ENCODE peak calls at places on chromosome 16, in six cellular contexts. I is keratinocyte, F is esophagus squamous epithelium, D is left ventricle myocardium inferior, H is K562, G is body of pancreas. U is an unnamed sample.

GRCh38 chr16:58280846-58281301 is 14.0 kb downstream of the PRSS54 start:
- DNase-seq in D (no peak), I (no peak), G (no peak), H (no peak), F (no peak), U (no peak)

GRCh38 chr16:80417706-80418105 is 123.1 kb upstream of the DYNLRB2 start:
- DNase-seq in G (no peak), F (no peak), H (no peak), I (no peak), D (no peak), U (no peak)

GRCh38 chr16:11400076-11400475 is 54.8 kb downstream of the RMI2 start:
- DNase-seq in F (no peak), G (no peak), D (no peak), I (no peak), H (no peak), U (peak; percentile 32)

GRCh38 chr16:3266873-3267537 is 10.6 kb upstream of the MEFV start:
- DNase-seq in D (no peak), G (peak; percentile 21), I (no peak), H (no peak), F (no peak), U (no peak)

GRCh38 chr16:24800586-24800985 is 45.2 kb upstream of the SLC5A11 start:
- DNase-seq in D (no peak), I (peak; percentile 15), F (no peak), G (no peak), H (no peak), U (no peak)

GRCh38 chr16:81873843-81874752 is 95.0 kb downstream of the PLCG2 start:
- DNase-seq in I (no peak), G (peak; percentile 63), H (peak; percentile 69), F (no peak), D (peak; percentile 30), U (peak; percentile 73)

GRCh38 chr16:60818471-60818870 is 1217.8 kb downstream of the CDH8 start:
- DNase-seq in H (no peak), I (no peak), D (no peak), G (no peak), F (no peak), U (no peak)

GRCh38 chr16:13436641-13437423 is 483.1 kb upstream of the ERCC4 start:
- DNase-seq in H (no peak), D (no peak), I (no peak), F (no peak), G (no peak), U (no peak)

GRCh38 chr16:68446941-68447675 is 1.2 kb downstream of the SMPD3 start:
- DNase-seq in D (no peak), I (no peak), G (no peak), H (no peak), F (no peak), U (no peak)

DNA sequence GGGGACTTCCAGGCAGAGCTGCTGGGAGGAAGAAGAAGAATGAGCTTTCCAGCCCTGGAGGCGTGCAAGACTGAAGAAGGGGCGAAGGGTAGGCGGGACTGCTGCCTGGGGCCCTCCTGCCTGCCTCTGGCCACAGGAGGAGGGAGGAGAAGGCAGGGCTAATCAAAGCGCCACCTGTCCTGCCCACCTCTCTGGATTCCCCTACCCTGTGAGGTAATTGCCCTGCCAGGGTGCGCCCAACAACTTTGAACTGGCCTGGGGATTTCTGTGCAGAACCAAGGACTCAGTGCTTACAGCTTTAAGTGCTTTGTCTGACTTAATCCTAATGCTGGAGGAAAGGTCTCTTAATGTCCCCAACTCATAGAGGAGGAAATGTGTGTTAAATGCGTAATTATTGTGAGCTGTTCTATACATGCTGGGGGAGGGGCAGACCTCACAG is at the start of gene NOXO1:
- DNase-seq in G (no peak), F (no peak), H (no peak), D (no peak), I (no peak), U (no peak)
- H3K4me1 ChIP-seq in G (peaks cover 63% of the 10 kb centered on the region), F (peaks cover 41% of the 10 kb centered on the region), H (peaks cover 84% of the 10 kb centered on the region), D (peaks cover 50% of the 10 kb centered on the region), I (peaks cover 38% of the 10 kb centered on the region), U (peaks cover 19% of the 10 kb centered on the region)

GRCh38 chr16:69890114-69890890 is 60.8 kb upstream of the CLEC18A start:
- DNase-seq in D (peak; percentile 49), H (no peak), F (no peak), I (no peak), G (peak; percentile 77), U (no peak)

GRCh38 chr16:69888005-69888560 is 63.1 kb upstream of the CLEC18A start:
- DNase-seq in I (no peak), D (no peak), F (no peak), G (no peak), H (no peak), U (no peak)

GRCh38 chr16:69886726-69887125 is 64.4 kb upstream of the CLEC18A start:
- DNase-seq in G (no peak), D (no peak), H (no peak), F (no peak), I (no peak), U (no peak)

GRCh38 chr16:69890891-69891282 is 60.2 kb upstream of the CLEC18A start:
- DNase-seq in I (no peak), F (no peak), G (no peak), D (no peak), H (no peak), U (no peak)

DNA sequence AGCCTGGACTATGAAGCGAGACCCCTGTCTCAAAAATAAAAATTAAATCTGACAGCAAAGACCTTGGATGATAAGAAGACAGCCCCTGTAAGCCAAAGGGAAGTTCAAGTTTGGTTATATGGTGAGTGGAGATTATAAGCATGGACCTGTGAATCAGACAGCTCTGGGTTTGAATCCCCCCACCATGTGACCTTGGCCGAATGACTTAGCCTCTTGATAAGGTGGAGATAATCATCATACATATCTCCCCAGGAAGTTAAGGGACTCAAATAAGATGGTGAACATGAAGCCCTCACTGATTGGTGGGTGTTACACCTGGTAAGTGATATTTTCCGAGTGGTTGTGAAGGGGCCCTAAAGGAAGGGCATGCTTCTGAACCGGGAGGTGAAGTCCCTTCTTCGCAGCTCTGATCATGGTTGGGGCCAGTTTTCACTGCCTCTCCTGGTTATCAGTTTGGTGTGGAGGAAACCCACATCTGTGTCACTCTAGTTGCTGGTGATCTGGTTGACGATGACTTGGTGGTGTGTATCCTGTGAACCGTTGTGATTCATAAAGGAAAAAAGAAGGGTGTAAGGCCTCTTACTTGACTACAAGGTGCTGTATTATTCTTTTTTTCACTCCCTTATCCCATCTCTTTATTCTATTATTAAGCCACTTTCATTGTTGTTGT is 61.7 kb upstream of the CLEC18A start:
- DNase-seq in H (no peak), I (no peak), F (no peak), G (no peak), D (no peak), U (no peak)
- TF ChIP-seq CTCF in H (no peak), I (no peak), F (no peak), G (no peak), D (no peak), U (no peak)

GRCh38 chr16:1610071-1610840 is 1.6 kb downstream of the IFT140 start:
- DNase-seq in G (peak; percentile 92), D (peak; percentile 88), H (peak; percentile 89), I (peak; percentile 23), F (no peak), U (peak; percentile 94)

GRCh38 chr16:1612320-1613111 is at the start of gene CRAMP1:
- DNase-seq in H (peak; percentile 48), D (no peak), G (no peak), F (no peak), I (no peak), U (no peak)

GRCh38 chr16:1613728-1614225 is 1.6 kb downstream of the CRAMP1 start:
- DNase-seq in D (no peak), G (no peak), I (no peak), F (no peak), H (peak; percentile 40), U (no peak)

GRCh38 chr16:1613240-1613639 is 1.1 kb downstream of the CRAMP1 start:
- DNase-seq in H (peak; percentile 30), D (no peak), I (no peak), F (no peak), G (no peak), U (no peak)

DNA sequence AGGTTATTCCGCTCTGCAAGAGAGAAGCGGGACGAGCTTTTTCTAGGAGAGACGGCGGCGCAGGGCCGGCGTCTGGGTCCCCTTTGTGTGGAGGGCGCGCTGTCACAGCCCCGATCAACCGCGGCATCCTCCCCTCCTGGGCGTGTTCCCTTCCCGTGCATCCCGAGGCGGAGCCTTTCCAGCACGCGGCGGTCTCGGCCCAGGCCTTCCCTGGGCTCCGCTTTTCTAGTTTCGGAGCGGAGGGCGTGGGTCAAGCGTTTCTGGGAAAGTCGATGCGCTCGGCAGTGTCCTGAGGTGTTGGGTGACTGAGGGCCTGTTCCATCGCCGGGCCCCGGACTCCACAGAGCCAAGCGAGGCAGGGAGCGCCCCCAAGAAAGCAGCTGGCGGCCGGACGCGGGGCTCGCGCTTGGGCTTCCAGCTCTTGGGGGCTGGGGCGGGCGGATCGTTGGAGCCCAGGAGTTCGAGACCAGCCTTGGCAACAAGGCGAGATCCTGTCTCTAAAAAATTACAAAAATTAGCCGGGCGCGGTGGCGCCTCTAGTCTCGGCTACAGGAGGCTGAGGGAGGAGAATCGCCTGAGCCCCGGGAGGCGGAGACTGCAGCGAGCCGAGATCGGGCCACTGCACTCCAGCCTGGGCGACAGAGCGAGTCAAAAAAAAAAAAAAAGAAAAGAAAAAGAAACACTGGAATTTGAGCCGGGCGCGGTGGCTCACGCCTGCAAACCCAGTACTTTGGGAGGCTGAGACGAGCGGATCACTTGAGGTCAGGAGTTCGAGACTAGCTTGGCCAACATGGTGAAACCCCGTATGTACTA is 825 bp downstream of the IFT140 start:
- DNase-seq in D (no peak), I (no peak), G (no peak), H (no peak), F (no peak), U (no peak)
- H3K4me1 ChIP-seq in D (peaks cover 56% of the 10 kb centered on the region), I (peaks cover 22% of the 10 kb centered on the region), G (peaks cover 44% of the 10 kb centered on the region), H (peaks cover 43% of the 10 kb centered on the region), F (peaks cover 29% of the 10 kb centered on the region), U (peaks cover 33% of the 10 kb centered on the region)

GRCh38 chr16:29009838-29010166 is 24.9 kb downstream of the LAT start:
- DNase-seq in D (no peak), H (no peak), I (no peak), G (no peak), F (no peak), U (no peak)

GRCh38 chr16:29012913-29013641 is 28.2 kb downstream of the LAT start:
- DNase-seq in I (no peak), G (no peak), D (no peak), H (no peak), F (no peak), U (no peak)

GRCh38 chr16:29011851-29012250 is 27.0 kb downstream of the LAT start:
- DNase-seq in I (no peak), G (no peak), D (no peak), F (no peak), H (no peak), U (no peak)

GRCh38 chr16:29009050-29009837 is 24.4 kb downstream of the LAT start:
- DNase-seq in F (no peak), G (no peak), D (no peak), I (no peak), H (peak; percentile 94), U (no peak)

DNA sequence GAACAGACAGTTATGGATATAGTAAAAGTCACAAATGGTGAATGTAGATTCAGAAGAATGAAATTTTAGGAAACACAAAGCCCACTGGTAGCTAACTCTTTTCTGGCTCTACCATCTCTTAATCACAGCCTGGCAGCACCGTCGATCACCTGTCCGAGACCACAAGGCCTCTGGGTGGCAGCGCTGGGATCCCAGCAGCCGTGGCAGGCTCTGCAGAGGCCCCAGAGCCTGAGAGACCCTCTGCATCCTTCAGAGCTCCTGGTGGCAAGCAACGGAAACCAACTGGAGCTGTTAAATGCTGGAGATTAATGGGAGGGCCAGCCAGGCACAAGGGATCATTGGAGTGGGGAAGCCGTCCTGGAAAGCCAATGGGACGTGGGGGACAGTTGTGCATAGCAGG is 26.3 kb downstream of the LAT start:
- DNase-seq in G (no peak), H (no peak), I (no peak), D (no peak), F (no peak), U (no peak)
- TF ChIP-seq CTCF in G (no peak), H (peak; percentile 18), I (no peak), D (no peak), F (no peak), U (no peak)

U was measured in upper lobe of right lung.